ENCODE peak calls at places on chromosome X, in nine cellular contexts. K is GM03348, B is iris pigment epithelial cell, J is sigmoid colon, M is spleen, Y is EH, G is psoas muscle, N is cardiac muscle cell, R is Right ventricle myocardium superior. P is an unnamed sample.

GRCh38 chrX:43822015-43822414 is 60.2 kb downstream of the MAOB start:
- DNase-seq in J (no peak), N (no peak), R (no peak), K (peak), M (no peak), B (peak), Y (no peak), G (no peak), P (no peak)

GRCh38 chrX:13721819-13722527 is 12.4 kb downstream of the TRAPPC2 start:
- DNase-seq in J (no peak), M (no peak), B (peak), N (no peak), R (no peak), Y (peak), K (no peak), G (no peak), P (peak)

GRCh38 chrX:25976683-25977310 is 161.3 kb upstream of the MAGEB18 start:
- DNase-seq in N (peak), M (no peak), Y (no peak), J (no peak), R (no peak), B (no peak), K (no peak), G (no peak), P (no peak)

GRCh38 chrX:19695884-19696283 is 180.6 kb upstream of the MAP3K15 start:
- DNase-seq in R (no peak), N (no peak), J (no peak), G (no peak), K (no peak), B (no peak), M (no peak), Y (no peak), P (no peak)

GRCh38 chrX:55161581-55161980 is 58.6 kb upstream of the PAGE5 start:
- DNase-seq in R (no peak), M (no peak), G (no peak), K (no peak), N (no peak), Y (peak), B (peak), J (no peak), P (no peak)

GRCh38 chrX:50941638-50942037 is 31.1 kb downstream of the BMP15 start:
- DNase-seq in M (peak), R (no peak), G (no peak), Y (no peak), N (no peak), K (no peak), J (no peak), B (no peak), P (peak)

GRCh38 chrX:149628280-149628679 is 3.3 kb downstream of the TMEM185A start:
- DNase-seq in N (no peak), Y (no peak), M (no peak), B (no peak), K (no peak), R (no peak), J (no peak), G (no peak), P (no peak)

GRCh38 chrX:44904542-44905115 is 31.6 kb downstream of the KDM6A start:
- DNase-seq in J (no peak), R (no peak), B (no peak), M (no peak), K (peak), G (no peak), Y (peak), N (no peak), P (peak)

GRCh38 chrX:111254896-111255693 is 15.2 kb downstream of the CAPN6 start:
- DNase-seq in B (no peak), J (no peak), R (no peak), N (no peak), K (no peak), Y (no peak), G (no peak), M (no peak), P (no peak)

GRCh38 chrX:9342581-9343051 is 122.2 kb upstream of the TBL1X start:
- DNase-seq in N (peak), R (peak), K (peak), M (peak), Y (peak), J (peak), B (peak), G (peak), P (peak)

GRCh38 chrX:47854474-47854873 is 17.8 kb downstream of the ZNF81 start:
- DNase-seq in B (peak), K (no peak), G (peak), M (no peak), J (no peak), R (peak), Y (peak), N (peak), P (peak)

GRCh38 chrX:1053072-1053471 is 159.4 kb downstream of the CRLF2 start:
- DNase-seq in G (no peak), N (no peak), M (no peak), Y (no peak), K (no peak), B (no peak), J (no peak), R (no peak), P (no peak)

GRCh38 chrX:104913348-104913747 is 307.1 kb downstream of the TEX13A start:
- DNase-seq in M (no peak), R (no peak), G (no peak), B (peak), Y (no peak), K (peak), N (peak), J (no peak), P (no peak)

GRCh38 chrX:41661366-41662095 is 27.2 kb upstream of the GPR34 start:
- DNase-seq in K (peak), N (no peak), B (peak), Y (peak), J (no peak), R (no peak), M (no peak), G (no peak), P (no peak)

GRCh38 chrX:47200385-47201150 is 6.9 kb downstream of the UBA1 start:
- DNase-seq in R (peak), B (peak), M (no peak), G (peak), J (no peak), K (peak), N (no peak), Y (peak), P (no peak)

GRCh38 chrX:129360175-129360574 is 163.1 kb downstream of the SMARCA1 start:
- DNase-seq in Y (peak), B (peak), R (no peak), M (no peak), J (no peak), G (no peak), N (peak), K (peak), P (peak)

GRCh38 chrX:107686792-107687191 is 58.5 kb downstream of the PRPS1 start:
- DNase-seq in K (no peak), N (no peak), G (no peak), R (no peak), B (peak), M (no peak), Y (peak), J (no peak), P (no peak)

GRCh38 chrX:20653070-20653469 is 386.4 kb upstream of the RPS6KA3 start:
- DNase-seq in M (no peak), R (no peak), N (no peak), B (no peak), K (no peak), J (no peak), Y (peak), G (no peak), P (no peak)